ENCODE peak calls at places on chromosomes 2 and 18, in five cellular contexts. G is hippocampal formation, C is RKO, N is cardiac fibroblast, V is ELR. T is an unnamed sample.

GRCh38 chr2:128623776-128624424 is 305.2 kb upstream of the HS6ST1 start:
- DNase-seq in V (peak), N (peak), G (no peak), C (no peak), T (no peak)

GRCh38 chr18:13625355-13625754 is 101.0 kb downstream of the FAM210A start:
- DNase-seq in C (no peak), N (no peak), G (no peak), V (no peak), T (no peak)

GRCh38 chr2:181203412-181203811 is 223.0 kb downstream of the UBE2E3 start:
- DNase-seq in G (no peak), N (peak), V (peak), C (peak), T (peak)

GRCh38 chr2:201795608-201796477 is 10.5 kb upstream of the CDK15 start:
- DNase-seq in C (peak), N (peak), V (peak), G (peak), T (peak)

GRCh38 chr2:101418704-101419663 is 31.7 kb upstream of the CREG2 start:
- DNase-seq in V (peak), G (peak), C (peak), N (peak), T (peak)

GRCh38 chr2:15642334-15643208 is 50.9 kb downstream of the DDX1 start:
- DNase-seq in V (no peak), C (no peak), N (no peak), G (no peak), T (no peak)

GRCh38 chr2:119233326-119234020 is 9.8 kb downstream of the STEAP3 start:
- DNase-seq in C (no peak), G (no peak), V (peak), N (peak), T (no peak)

GRCh38 chr2:52386433-52386832 is 1354.5 kb upstream of the NRXN1 start:
- DNase-seq in G (no peak), N (no peak), C (no peak), V (no peak), T (no peak)

GRCh38 chr2:68193774-68194372 is 36.2 kb downstream of the PNO1 start:
- DNase-seq in V (peak), C (peak), N (peak), G (no peak), T (no peak)

GRCh38 chr2:168661404-168661869 is 141.0 kb upstream of the NOSTRIN start:
- DNase-seq in N (no peak), C (no peak), V (no peak), G (no peak), T (no peak)

GRCh38 chr18:48139427-48140347 is 209.2 kb upstream of the SMAD2 start:
- DNase-seq in G (no peak), C (no peak), V (no peak), N (no peak), T (no peak)

GRCh38 chr2:179302149-179302548 is 37.5 kb upstream of the SESTD1 start:
- DNase-seq in V (no peak), C (no peak), N (no peak), G (no peak), T (no peak)

GRCh38 chr2:17934721-17935120 is 56.3 kb downstream of the KCNS3 start:
- DNase-seq in N (peak), C (no peak), G (no peak), V (peak), T (no peak)

GRCh38 chr2:168912466-168913170 is 11.5 kb downstream of the G6PC2 start:
- DNase-seq in G (peak), V (peak), N (peak), C (no peak), T (no peak)

GRCh38 chr2:224776795-224777562 is 60.8 kb upstream of the CCDC195 start:
- DNase-seq in C (no peak), V (no peak), N (no peak), G (no peak), T (no peak)

GRCh38 chr2:96690306-96691021 is 47.9 kb downstream of the FER1L5 start:
- DNase-seq in V (no peak), N (no peak), C (no peak), G (no peak), T (no peak)

GRCh38 chr2:46922049-46922448 is 6.4 kb upstream of the MCFD2 start:
- DNase-seq in N (peak), V (peak), C (no peak), G (no peak), T (no peak)

GRCh38 chr2:188042412-188042811 is 249.3 kb upstream of the GULP1 start:
- DNase-seq in G (no peak), C (peak), V (peak), N (peak), T (no peak)

GRCh38 chr2:158953454-158953853 is 15.0 kb upstream of the TANC1 start:
- DNase-seq in C (no peak), N (peak), V (no peak), G (no peak), T (no peak)

GRCh38 chr2:206642075-206643025 is at the start of gene FAM237A:
- DNase-seq in N (peak), V (peak), G (no peak), C (peak), T (peak)

GRCh38 chr2:168751104-168751768 is 51.2 kb upstream of the NOSTRIN start:
- DNase-seq in C (no peak), V (no peak), G (no peak), N (no peak), T (no peak)

GRCh38 chr2:43051316-43051715 is 175.1 kb downstream of the ZFP36L2 start:
- DNase-seq in V (peak), G (no peak), N (peak), C (peak), T (peak)

GRCh38 chr18:43596106-43596712 is 318.9 kb upstream of the SYT4 start:
- DNase-seq in N (peak), G (no peak), V (peak), C (peak), T (no peak)

GRCh38 chr2:222572761-222573174 is 83.1 kb downstream of the FARSB start:
- DNase-seq in N (peak), C (no peak), V (peak), G (no peak), T (no peak)

GRCh38 chr2:127052771-127053691 is 53.9 kb downstream of the BIN1 start:
- DNase-seq in G (no peak), N (no peak), C (no peak), V (no peak), T (no peak)

GRCh38 chr2:45612265-45612664 is 1.2 kb upstream of the SRBD1 start:
- DNase-seq in G (no peak), C (no peak), N (no peak), V (no peak), T (no peak)

GRCh38 chr2:40199758-40200157 is 252.1 kb downstream of the SLC8A1 start:
- DNase-seq in G (no peak), N (peak), C (no peak), V (no peak), T (no peak)

GRCh38 chr18:69840445-69840844 is 107.2 kb downstream of the CD226 start:
- DNase-seq in N (peak), C (no peak), V (peak), G (no peak), T (no peak)

GRCh38 chr2:2743164-2743571 is 412.1 kb upstream of the MYT1L start:
- DNase-seq in N (peak), G (peak), C (peak), V (no peak), T (no peak)

GRCh38 chr2:85834456-85834855 is 54.3 kb downstream of the ST3GAL5 start:
- DNase-seq in V (no peak), N (peak), G (no peak), C (no peak), T (no peak)

GRCh38 chr2:159506764-159507406 is 109.5 kb downstream of the BAZ2B start:
- DNase-seq in N (peak), C (peak), V (peak), G (no peak), T (peak)

GRCh38 chr2:28583899-28584553 is 88.2 kb downstream of the PLB1 start:
- DNase-seq in N (peak), V (peak), G (no peak), C (peak), T (peak)

GRCh38 chr2:72173640-72174321 is 26.1 kb upstream of the CYP26B1 start:
- DNase-seq in V (peak), C (peak), N (peak), G (no peak), T (no peak)

GRCh38 chr2:36330456-36331395 is 24.9 kb upstream of the CRIM1 start:
- DNase-seq in N (no peak), C (no peak), G (no peak), V (no peak), T (no peak)

GRCh38 chr2:223576873-223577272 is 25.3 kb downstream of the SCG2 start:
- DNase-seq in G (no peak), N (peak), C (peak), V (peak), T (peak)

GRCh38 chr2:38230756-38231155 is 146.3 kb downstream of the ATL2 start:
- DNase-seq in N (no peak), C (no peak), G (no peak), V (no peak), T (no peak)